ENCODE peak calls at places on chromosomes 3 and 15, in four cellular contexts. J is NCI-H1105, P is progenitor cell of endocrine pancreas, X is RPMI8226. H is an unnamed sample.

GRCh38 chr15:41501191-41501917 is 7.7 kb downstream of the ITPKA start:
- DNase-seq in X (no peak), J (no peak), P (no peak), H (peak; percentile 83)

GRCh38 chr3:187186801-187187421 is 10.4 kb upstream of the RTP1 start:
- DNase-seq in X (no peak), P (no peak), J (no peak), H (no peak)

GRCh38 chr3:57063027-57063426 is 2.6 kb downstream of the SPATA12 start:
- DNase-seq in X (no peak), P (no peak), J (no peak), H (no peak)

GRCh38 chr15:89429023-89429422 is 67.4 kb downstream of the RHCG start:
- DNase-seq in J (no peak), X (no peak), P (no peak), H (no peak)

GRCh38 chr3:45575491-45575923 is 19.0 kb upstream of the LIMD1 start:
- DNase-seq in P (no peak), J (no peak), X (peak; percentile 67), H (no peak)

GRCh38 chr15:96023081-96023480 is 307.4 kb upstream of the NR2F2 start:
- DNase-seq in X (no peak), P (no peak), J (no peak), H (no peak)

GRCh38 chr15:71296032-71296686 is 180.9 kb downstream of the THSD4 start:
- DNase-seq in X (no peak), P (no peak), J (no peak), H (no peak)

GRCh38 chr3:157061271-157061670 is 98.7 kb downstream of the CCNL1 start:
- DNase-seq in J (no peak), P (no peak), X (no peak), H (no peak)

GRCh38 chr3:196335469-196335868 is 2.7 kb downstream of the TM4SF19 start:
- DNase-seq in J (no peak), X (no peak), P (no peak), H (no peak)